ENCODE peak calls at places on chromosomes 4 and X, in five cellular contexts. U, W, V, P and R are unnamed samples.

GRCh38 chr4:6692806-6693205 is 872 bp upstream of the S100P start:
- DNase-seq in V (no peak), W (no peak), P (no peak), U (no peak), R (peak)

GRCh38 chr4:121034010-121034409 is 38.3 kb downstream of the NDNF start:
- DNase-seq in W (no peak), V (no peak), P (no peak), U (peak), R (no peak)

GRCh38 chr4:184598753-184599491 is 50.3 kb downstream of the CASP3 start:
- DNase-seq in W (no peak), U (no peak), P (no peak), V (no peak), R (no peak)

GRCh38 chr4:3375688-3376087 is 66.1 kb upstream of the HGFAC start:
- DNase-seq in U (peak), V (no peak), W (no peak), P (no peak), R (no peak)

GRCh38 chrX:44432641-44433040 is 89.2 kb upstream of the EFHC2 start:
- DNase-seq in P (no peak), V (no peak), U (no peak), W (no peak), R (no peak)

GRCh38 chr4:189940178-189941004 is at the start of gene FRG1:
- DNase-seq in W (peak), V (no peak), U (peak), P (peak), R (peak)

GRCh38 chrX:101729986-101730385 is 70.3 kb upstream of the ARMCX2 start:
- DNase-seq in W (no peak), P (no peak), U (no peak), V (no peak), R (no peak)

GRCh38 chr4:34766935-34767859 is 1477.1 kb downstream of the ARAP2 start:
- DNase-seq in V (no peak), W (no peak), P (no peak), U (no peak), R (peak)

GRCh38 chr4:87975466-87975865 is at the start of gene SPP1:
- DNase-seq in V (peak), W (no peak), U (peak), P (no peak), R (no peak)

GRCh38 chr4:16116493-16116990 is 32.7 kb upstream of the PROM1 start:
- DNase-seq in P (no peak), V (peak), W (no peak), U (no peak), R (no peak)

GRCh38 chr4:20544645-20545044 is 155.6 kb upstream of the PACRGL start:
- DNase-seq in U (peak), W (peak), P (no peak), V (no peak), R (no peak)

GRCh38 chrX:30612250-30612655 is 34.7 kb upstream of the TASL start:
- DNase-seq in V (no peak), W (no peak), U (no peak), P (no peak), R (no peak)

GRCh38 chr4:18322111-18322510 is 300.6 kb upstream of the LCORL start:
- DNase-seq in U (no peak), P (no peak), W (no peak), V (no peak), R (no peak)

GRCh38 chr4:71202703-71203102 is 136.1 kb upstream of the SLC4A4 start:
- DNase-seq in V (no peak), W (no peak), P (no peak), U (no peak), R (no peak)

GRCh38 chr4:148076964-148077363 is 345.1 kb downstream of the ARHGAP10 start:
- DNase-seq in P (no peak), U (peak), V (no peak), W (peak), R (no peak)

GRCh38 chr4:163878336-163879121 is 384.0 kb downstream of the TMA16 start:
- DNase-seq in W (no peak), U (no peak), P (no peak), V (no peak), R (no peak)

GRCh38 chr4:175066923-175067627 is 148.9 kb downstream of the ADAM29 start:
- DNase-seq in V (no peak), P (no peak), W (no peak), U (no peak), R (no peak)

GRCh38 chr4:20839957-20840356 is 139.7 kb downstream of the PACRGL start:
- DNase-seq in W (peak), U (peak), P (peak), V (no peak), R (peak)

GRCh38 chr4:113781439-113782040 is 20.0 kb upstream of the CAMK2D start:
- DNase-seq in W (peak), P (no peak), U (no peak), V (no peak), R (no peak)

GRCh38 chrX:149527705-149528104 is 13.1 kb upstream of the EOLA1 start:
- DNase-seq in W (no peak), P (no peak), V (peak), U (peak), R (peak)

GRCh38 chr4:96558466-96558865 is 718.6 kb downstream of the PDHA2 start:
- DNase-seq in P (no peak), U (no peak), W (no peak), V (no peak), R (no peak)

GRCh38 chr4:188707036-188707435 is 567.8 kb downstream of the TRIML1 start:
- DNase-seq in P (no peak), V (no peak), U (no peak), W (no peak), R (no peak)

GRCh38 chr4:89048906-89049601 is 7.9 kb downstream of the FAM13A start:
- DNase-seq in W (no peak), P (no peak), U (no peak), V (no peak), R (no peak)

GRCh38 chrX:68132749-68133148 is 300.5 kb downstream of the OPHN1 start:
- DNase-seq in P (no peak), V (no peak), U (no peak), W (no peak), R (no peak)

GRCh38 chr4:37685726-37686372 is 327 bp downstream of the RELL1 start:
- DNase-seq in U (peak), V (no peak), W (peak), P (no peak), R (peak)

GRCh38 chrX:8868906-8869305 is 67.7 kb upstream of the FAM9A start:
- DNase-seq in V (no peak), W (no peak), U (peak), P (no peak), R (no peak)

GRCh38 chr4:24470681-24471622 is 113.4 kb downstream of the DHX15 start:
- DNase-seq in W (peak), U (peak), P (no peak), V (no peak), R (no peak)

GRCh38 chr4:10856271-10856670 is 171.7 kb upstream of the CLNK start:
- DNase-seq in U (no peak), V (no peak), P (no peak), W (no peak), R (no peak)

GRCh38 chr4:165204462-165204830 is 2.9 kb upstream of the KLHL2 start:
- DNase-seq in W (peak), P (no peak), V (no peak), U (peak), R (no peak)

GRCh38 chrX:110180176-110180927 is 137.5 kb downstream of the AMMECR1 start:
- DNase-seq in U (peak), V (no peak), W (peak), P (no peak), R (no peak)